ENCODE peak calls at places on chromosomes 3 and 15, in eight cellular contexts. One of them, this sample, is unnamed.

GRCh38 chr15:40197434-40197833 is 36.6 kb downstream of the BUB1B start:
- DNase-seq in dorsolateral prefrontal cortex: no peak
- DNase-seq in endothelial cell of umbilical vein: no peak
- DNase-seq in T follicular helper cell: no peak
- DNase-seq in renal cortical epithelial cell: no peak
- DNase-seq in CD8-positive, alpha-beta memory T cell: peak
- DNase-seq in activated T-helper 2 cell treated with anti-CD3 and anti-CD28 coated beads, Interferon-gamma antibody, Interleukin-2, Interleukin-4, amounts not matched to agents 10 μg/mL and 5 μg/mL and 100 μg/mL, durations not matched to agents 14 hours and 24 hours and 36 hours: no peak
- DNase-seq in NCI-H1105 treated with DMSO at 0.1 percent for 48 hours: no peak
- DNase-seq in this sample: no peak

GRCh38 chr3:147359177-147360062 is 46.9 kb downstream of the ZIC4 start:
- DNase-seq in dorsolateral prefrontal cortex: no peak
- DNase-seq in endothelial cell of umbilical vein: no peak
- DNase-seq in T follicular helper cell: no peak
- DNase-seq in renal cortical epithelial cell: no peak
- DNase-seq in CD8-positive, alpha-beta memory T cell: no peak
- DNase-seq in activated T-helper 2 cell treated with anti-CD3 and anti-CD28 coated beads, Interferon-gamma antibody, Interleukin-2, Interleukin-4, amounts not matched to agents 10 μg/mL and 5 μg/mL and 100 μg/mL, durations not matched to agents 14 hours and 24 hours and 36 hours: no peak
- DNase-seq in NCI-H1105 treated with DMSO at 0.1 percent for 48 hours: no peak
- DNase-seq in this sample: no peak

GRCh38 chr15:68699124-68699880 is 120.5 kb downstream of the CORO2B start:
- DNase-seq in dorsolateral prefrontal cortex: peak
- DNase-seq in endothelial cell of umbilical vein: no peak
- DNase-seq in T follicular helper cell: no peak
- DNase-seq in renal cortical epithelial cell: no peak
- DNase-seq in CD8-positive, alpha-beta memory T cell: no peak
- DNase-seq in activated T-helper 2 cell treated with anti-CD3 and anti-CD28 coated beads, Interferon-gamma antibody, Interleukin-2, Interleukin-4, amounts not matched to agents 10 μg/mL and 5 μg/mL and 100 μg/mL, durations not matched to agents 14 hours and 24 hours and 36 hours: no peak
- DNase-seq in NCI-H1105 treated with DMSO at 0.1 percent for 48 hours: no peak
- DNase-seq in this sample: no peak

GRCh38 chr3:10074666-10075065 is 33.4 kb downstream of the FANCD2OS start:
- DNase-seq in dorsolateral prefrontal cortex: no peak
- DNase-seq in endothelial cell of umbilical vein: no peak
- DNase-seq in T follicular helper cell: no peak
- DNase-seq in renal cortical epithelial cell: no peak
- DNase-seq in CD8-positive, alpha-beta memory T cell: no peak
- DNase-seq in activated T-helper 2 cell treated with anti-CD3 and anti-CD28 coated beads, Interferon-gamma antibody, Interleukin-2, Interleukin-4, amounts not matched to agents 10 μg/mL and 5 μg/mL and 100 μg/mL, durations not matched to agents 14 hours and 24 hours and 36 hours: no peak
- DNase-seq in NCI-H1105 treated with DMSO at 0.1 percent for 48 hours: no peak
- DNase-seq in this sample: no peak

GRCh38 chr3:189995129-189995528 is 125.6 kb downstream of the P3H2 start:
- DNase-seq in dorsolateral prefrontal cortex: no peak
- DNase-seq in endothelial cell of umbilical vein: no peak
- DNase-seq in T follicular helper cell: no peak
- DNase-seq in renal cortical epithelial cell: no peak
- DNase-seq in CD8-positive, alpha-beta memory T cell: no peak
- DNase-seq in activated T-helper 2 cell treated with anti-CD3 and anti-CD28 coated beads, Interferon-gamma antibody, Interleukin-2, Interleukin-4, amounts not matched to agents 10 μg/mL and 5 μg/mL and 100 μg/mL, durations not matched to agents 14 hours and 24 hours and 36 hours: no peak
- DNase-seq in NCI-H1105 treated with DMSO at 0.1 percent for 48 hours: no peak
- DNase-seq in this sample: no peak

GRCh38 chr3:64267774-64268604 is 42.7 kb upstream of the PRICKLE2 start:
- DNase-seq in dorsolateral prefrontal cortex: peak
- DNase-seq in endothelial cell of umbilical vein: peak
- DNase-seq in T follicular helper cell: no peak
- DNase-seq in renal cortical epithelial cell: peak
- DNase-seq in CD8-positive, alpha-beta memory T cell: no peak
- DNase-seq in activated T-helper 2 cell treated with anti-CD3 and anti-CD28 coated beads, Interferon-gamma antibody, Interleukin-2, Interleukin-4, amounts not matched to agents 10 μg/mL and 5 μg/mL and 100 μg/mL, durations not matched to agents 14 hours and 24 hours and 36 hours: no peak
- DNase-seq in NCI-H1105 treated with DMSO at 0.1 percent for 48 hours: no peak
- DNase-seq in this sample: no peak

GRCh38 chr3:6989608-6990291 is 128.8 kb downstream of the GRM7 start:
- DNase-seq in dorsolateral prefrontal cortex: no peak
- DNase-seq in endothelial cell of umbilical vein: no peak
- DNase-seq in T follicular helper cell: no peak
- DNase-seq in renal cortical epithelial cell: no peak
- DNase-seq in CD8-positive, alpha-beta memory T cell: no peak
- DNase-seq in activated T-helper 2 cell treated with anti-CD3 and anti-CD28 coated beads, Interferon-gamma antibody, Interleukin-2, Interleukin-4, amounts not matched to agents 10 μg/mL and 5 μg/mL and 100 μg/mL, durations not matched to agents 14 hours and 24 hours and 36 hours: no peak
- DNase-seq in NCI-H1105 treated with DMSO at 0.1 percent for 48 hours: no peak
- DNase-seq in this sample: no peak

GRCh38 chr3:45942051-45942825 is 1.0 kb upstream of the CXCR6 start:
- DNase-seq in dorsolateral prefrontal cortex: no peak
- DNase-seq in endothelial cell of umbilical vein: peak
- DNase-seq in T follicular helper cell: no peak
- DNase-seq in renal cortical epithelial cell: no peak
- DNase-seq in CD8-positive, alpha-beta memory T cell: no peak
- DNase-seq in activated T-helper 2 cell treated with anti-CD3 and anti-CD28 coated beads, Interferon-gamma antibody, Interleukin-2, Interleukin-4, amounts not matched to agents 10 μg/mL and 5 μg/mL and 100 μg/mL, durations not matched to agents 14 hours and 24 hours and 36 hours: no peak
- DNase-seq in NCI-H1105 treated with DMSO at 0.1 percent for 48 hours: no peak
- DNase-seq in this sample: no peak

GRCh38 chr15:87632364-87632763 is 624.2 kb downstream of the NTRK3 start:
- DNase-seq in dorsolateral prefrontal cortex: no peak
- DNase-seq in endothelial cell of umbilical vein: no peak
- DNase-seq in T follicular helper cell: no peak
- DNase-seq in renal cortical epithelial cell: no peak
- DNase-seq in CD8-positive, alpha-beta memory T cell: no peak
- DNase-seq in activated T-helper 2 cell treated with anti-CD3 and anti-CD28 coated beads, Interferon-gamma antibody, Interleukin-2, Interleukin-4, amounts not matched to agents 10 μg/mL and 5 μg/mL and 100 μg/mL, durations not matched to agents 14 hours and 24 hours and 36 hours: no peak
- DNase-seq in NCI-H1105 treated with DMSO at 0.1 percent for 48 hours: no peak
- DNase-seq in this sample: no peak

GRCh38 chr3:67386446-67386845 is 268.0 kb downstream of the SUCLG2 start:
- DNase-seq in dorsolateral prefrontal cortex: no peak
- DNase-seq in endothelial cell of umbilical vein: no peak
- DNase-seq in T follicular helper cell: no peak
- DNase-seq in renal cortical epithelial cell: peak
- DNase-seq in CD8-positive, alpha-beta memory T cell: no peak
- DNase-seq in activated T-helper 2 cell treated with anti-CD3 and anti-CD28 coated beads, Interferon-gamma antibody, Interleukin-2, Interleukin-4, amounts not matched to agents 10 μg/mL and 5 μg/mL and 100 μg/mL, durations not matched to agents 14 hours and 24 hours and 36 hours: no peak
- DNase-seq in NCI-H1105 treated with DMSO at 0.1 percent for 48 hours: no peak
- DNase-seq in this sample: no peak

GRCh38 chr15:71469393-71469792 is 341.0 kb upstream of the NR2E3 start:
- DNase-seq in dorsolateral prefrontal cortex: no peak
- DNase-seq in endothelial cell of umbilical vein: no peak
- DNase-seq in T follicular helper cell: no peak
- DNase-seq in renal cortical epithelial cell: no peak
- DNase-seq in CD8-positive, alpha-beta memory T cell: no peak
- DNase-seq in activated T-helper 2 cell treated with anti-CD3 and anti-CD28 coated beads, Interferon-gamma antibody, Interleukin-2, Interleukin-4, amounts not matched to agents 10 μg/mL and 5 μg/mL and 100 μg/mL, durations not matched to agents 14 hours and 24 hours and 36 hours: no peak
- DNase-seq in NCI-H1105 treated with DMSO at 0.1 percent for 48 hours: no peak
- DNase-seq in this sample: no peak

GRCh38 chr3:7876741-7877297 is 624.8 kb upstream of the LMCD1 start:
- DNase-seq in dorsolateral prefrontal cortex: no peak
- DNase-seq in endothelial cell of umbilical vein: peak
- DNase-seq in T follicular helper cell: peak
- DNase-seq in renal cortical epithelial cell: peak
- DNase-seq in CD8-positive, alpha-beta memory T cell: peak
- DNase-seq in activated T-helper 2 cell treated with anti-CD3 and anti-CD28 coated beads, Interferon-gamma antibody, Interleukin-2, Interleukin-4, amounts not matched to agents 10 μg/mL and 5 μg/mL and 100 μg/mL, durations not matched to agents 14 hours and 24 hours and 36 hours: peak
- DNase-seq in NCI-H1105 treated with DMSO at 0.1 percent for 48 hours: no peak
- DNase-seq in this sample: peak

GRCh38 chr15:45732544-45733130 is 97.8 kb downstream of the SQOR start:
- DNase-seq in dorsolateral prefrontal cortex: no peak
- DNase-seq in endothelial cell of umbilical vein: no peak
- DNase-seq in T follicular helper cell: no peak
- DNase-seq in renal cortical epithelial cell: peak
- DNase-seq in CD8-positive, alpha-beta memory T cell: no peak
- DNase-seq in activated T-helper 2 cell treated with anti-CD3 and anti-CD28 coated beads, Interferon-gamma antibody, Interleukin-2, Interleukin-4, amounts not matched to agents 10 μg/mL and 5 μg/mL and 100 μg/mL, durations not matched to agents 14 hours and 24 hours and 36 hours: no peak
- DNase-seq in NCI-H1105 treated with DMSO at 0.1 percent for 48 hours: peak
- DNase-seq in this sample: no peak

GRCh38 chr3:65170357-65171090 is 482.7 kb upstream of the ADAMTS9 start:
- DNase-seq in dorsolateral prefrontal cortex: peak
- DNase-seq in endothelial cell of umbilical vein: peak
- DNase-seq in T follicular helper cell: no peak
- DNase-seq in renal cortical epithelial cell: peak
- DNase-seq in CD8-positive, alpha-beta memory T cell: no peak
- DNase-seq in activated T-helper 2 cell treated with anti-CD3 and anti-CD28 coated beads, Interferon-gamma antibody, Interleukin-2, Interleukin-4, amounts not matched to agents 10 μg/mL and 5 μg/mL and 100 μg/mL, durations not matched to agents 14 hours and 24 hours and 36 hours: no peak
- DNase-seq in NCI-H1105 treated with DMSO at 0.1 percent for 48 hours: no peak
- DNase-seq in this sample: no peak

GRCh38 chr15:88391700-88392099 is 75.5 kb downstream of the MRPL46 start:
- DNase-seq in dorsolateral prefrontal cortex: no peak
- DNase-seq in endothelial cell of umbilical vein: no peak
- DNase-seq in T follicular helper cell: no peak
- DNase-seq in renal cortical epithelial cell: no peak
- DNase-seq in CD8-positive, alpha-beta memory T cell: no peak
- DNase-seq in activated T-helper 2 cell treated with anti-CD3 and anti-CD28 coated beads, Interferon-gamma antibody, Interleukin-2, Interleukin-4, amounts not matched to agents 10 μg/mL and 5 μg/mL and 100 μg/mL, durations not matched to agents 14 hours and 24 hours and 36 hours: no peak
- DNase-seq in NCI-H1105 treated with DMSO at 0.1 percent for 48 hours: no peak
- DNase-seq in this sample: no peak

GRCh38 chr3:52866427-52866826 is 30.9 kb downstream of the STIMATE start:
- DNase-seq in dorsolateral prefrontal cortex: no peak
- DNase-seq in endothelial cell of umbilical vein: no peak
- DNase-seq in T follicular helper cell: no peak
- DNase-seq in renal cortical epithelial cell: no peak
- DNase-seq in CD8-positive, alpha-beta memory T cell: no peak
- DNase-seq in activated T-helper 2 cell treated with anti-CD3 and anti-CD28 coated beads, Interferon-gamma antibody, Interleukin-2, Interleukin-4, amounts not matched to agents 10 μg/mL and 5 μg/mL and 100 μg/mL, durations not matched to agents 14 hours and 24 hours and 36 hours: no peak
- DNase-seq in NCI-H1105 treated with DMSO at 0.1 percent for 48 hours: no peak
- DNase-seq in this sample: no peak

GRCh38 chr3:119365418-119365817 is 71.2 kb downstream of the ARHGAP31 start:
- DNase-seq in dorsolateral prefrontal cortex: no peak
- DNase-seq in endothelial cell of umbilical vein: peak
- DNase-seq in T follicular helper cell: no peak
- DNase-seq in renal cortical epithelial cell: no peak
- DNase-seq in CD8-positive, alpha-beta memory T cell: no peak
- DNase-seq in activated T-helper 2 cell treated with anti-CD3 and anti-CD28 coated beads, Interferon-gamma antibody, Interleukin-2, Interleukin-4, amounts not matched to agents 10 μg/mL and 5 μg/mL and 100 μg/mL, durations not matched to agents 14 hours and 24 hours and 36 hours: no peak
- DNase-seq in NCI-H1105 treated with DMSO at 0.1 percent for 48 hours: no peak
- DNase-seq in this sample: no peak

GRCh38 chr3:20924646-20925395 is 738.8 kb upstream of the SGO1 start:
- DNase-seq in dorsolateral prefrontal cortex: no peak
- DNase-seq in endothelial cell of umbilical vein: no peak
- DNase-seq in T follicular helper cell: no peak
- DNase-seq in renal cortical epithelial cell: peak
- DNase-seq in CD8-positive, alpha-beta memory T cell: no peak
- DNase-seq in activated T-helper 2 cell treated with anti-CD3 and anti-CD28 coated beads, Interferon-gamma antibody, Interleukin-2, Interleukin-4, amounts not matched to agents 10 μg/mL and 5 μg/mL and 100 μg/mL, durations not matched to agents 14 hours and 24 hours and 36 hours: no peak
- DNase-seq in NCI-H1105 treated with DMSO at 0.1 percent for 48 hours: no peak
- DNase-seq in this sample: no peak

GRCh38 chr3:107323723-107324122 is 53.5 kb upstream of the CCDC54 start:
- DNase-seq in dorsolateral prefrontal cortex: no peak
- DNase-seq in endothelial cell of umbilical vein: no peak
- DNase-seq in T follicular helper cell: no peak
- DNase-seq in renal cortical epithelial cell: no peak
- DNase-seq in CD8-positive, alpha-beta memory T cell: no peak
- DNase-seq in activated T-helper 2 cell treated with anti-CD3 and anti-CD28 coated beads, Interferon-gamma antibody, Interleukin-2, Interleukin-4, amounts not matched to agents 10 μg/mL and 5 μg/mL and 100 μg/mL, durations not matched to agents 14 hours and 24 hours and 36 hours: no peak
- DNase-seq in NCI-H1105 treated with DMSO at 0.1 percent for 48 hours: no peak
- DNase-seq in this sample: no peak

GRCh38 chr3:148999806-149000205 is 8.5 kb downstream of the GYG1 start:
- DNase-seq in dorsolateral prefrontal cortex: no peak
- DNase-seq in endothelial cell of umbilical vein: no peak
- DNase-seq in T follicular helper cell: no peak
- DNase-seq in renal cortical epithelial cell: no peak
- DNase-seq in CD8-positive, alpha-beta memory T cell: no peak
- DNase-seq in activated T-helper 2 cell treated with anti-CD3 and anti-CD28 coated beads, Interferon-gamma antibody, Interleukin-2, Interleukin-4, amounts not matched to agents 10 μg/mL and 5 μg/mL and 100 μg/mL, durations not matched to agents 14 hours and 24 hours and 36 hours: no peak
- DNase-seq in NCI-H1105 treated with DMSO at 0.1 percent for 48 hours: no peak
- DNase-seq in this sample: no peak

GRCh38 chr15:74041311-74041756 is 41.0 kb downstream of the GOLGA6A start:
- DNase-seq in dorsolateral prefrontal cortex: no peak
- DNase-seq in endothelial cell of umbilical vein: no peak
- DNase-seq in T follicular helper cell: no peak
- DNase-seq in renal cortical epithelial cell: no peak
- DNase-seq in CD8-positive, alpha-beta memory T cell: no peak
- DNase-seq in activated T-helper 2 cell treated with anti-CD3 and anti-CD28 coated beads, Interferon-gamma antibody, Interleukin-2, Interleukin-4, amounts not matched to agents 10 μg/mL and 5 μg/mL and 100 μg/mL, durations not matched to agents 14 hours and 24 hours and 36 hours: no peak
- DNase-seq in NCI-H1105 treated with DMSO at 0.1 percent for 48 hours: no peak
- DNase-seq in this sample: no peak